ENCODE peak calls at places on chromosomes 16 and 17, in four cellular contexts. B is hepatocyte, Q is globus pallidus, X is astrocyte of the spinal cord. T is an unnamed sample.

GRCh38 chr16:89949121-89949742 is 677 bp downstream of the DEF8 start:
- DNase-seq in B (no peak), X (no peak), Q (no peak), T (no peak)

GRCh38 chr17:80839401-80839800 is 152.2 kb upstream of the CHMP6 start:
- DNase-seq in Q (peak; percentile 37), B (no peak), X (no peak), T (no peak)

GRCh38 chr16:66401610-66402009 is 25.5 kb upstream of the BEAN1 start:
- DNase-seq in Q (no peak), B (no peak), X (no peak), T (no peak)

GRCh38 chr16:24463196-24463945 is 76.0 kb upstream of the RBBP6 start:
- DNase-seq in Q (no peak), B (peak; percentile 19), X (no peak), T (no peak)

GRCh38 chr16:86909359-86910145 is 331.2 kb downstream of the FOXL1 start:
- DNase-seq in B (no peak), X (no peak), Q (no peak), T (no peak)

GRCh38 chr17:61486135-61487120 is 34.2 kb downstream of the TBX4 start:
- DNase-seq in B (no peak), X (no peak), Q (no peak), T (no peak)

GRCh38 chr17:62859146-62859545 is 51.0 kb upstream of the MARCHF10 start:
- DNase-seq in X (peak; percentile 59), Q (no peak), B (no peak), T (no peak)

GRCh38 chr16:85335584-85336492 is 223.6 kb upstream of the CIBAR2 start:
- DNase-seq in X (peak; percentile 27), Q (no peak), B (peak; percentile 76), T (no peak)

GRCh38 chr17:21218101-21218500 is 4.1 kb upstream of the TMEM11 start:
- DNase-seq in Q (no peak), X (no peak), B (no peak), T (no peak)

GRCh38 chr17:39776267-39776666 is 38.5 kb downstream of the GRB7 start:
- DNase-seq in X (no peak), B (no peak), Q (no peak), T (no peak)

GRCh38 chr16:17211797-17212196 is 259.0 kb downstream of the XYLT1 start:
- DNase-seq in Q (no peak), X (no peak), B (no peak), T (no peak)

GRCh38 chr17:45235071-45236001 is 13.7 kb downstream of the FMNL1 start:
- DNase-seq in Q (peak; percentile 49), X (peak; percentile 70), B (peak; percentile 87), T (peak; percentile 75)

GRCh38 chr17:17837380-17837821 is 615 bp upstream of the SREBF1 start:
- DNase-seq in Q (no peak), B (peak; percentile 70), X (peak; percentile 66), T (peak; percentile 86)

GRCh38 chr16:19136549-19137196 is 22.9 kb downstream of the ITPRIPL2 start:
- DNase-seq in Q (no peak), B (no peak), X (peak; percentile 27), T (peak; percentile 66)

GRCh38 chr16:15970202-15970601 is 20.8 kb downstream of the ABCC1 start:
- DNase-seq in B (no peak), X (no peak), Q (no peak), T (no peak)

GRCh38 chr16:2515180-2515803 is 1.5 kb downstream of the ATP6V0C start:
- DNase-seq in X (no peak), B (no peak), Q (no peak), T (no peak)

GRCh38 chr16:65601781-65602180 is 479.9 kb upstream of the CDH11 start:
- DNase-seq in B (no peak), X (peak; percentile 40), Q (no peak), T (no peak)

T was measured in tibial artery.